ENCODE peak calls at places on chromosome X, in eight cellular contexts. T is midbrain, F is skeletal muscle cell, O is mesothelial cell of epicardium, I is breast epithelium, C is memory B cell, U is AG04449, Z is HEK293T. L is an unnamed sample.
A peak's percentile ranks its signal among the peaks of the same experiment; 100 is the strongest.

GRCh38 chrX:50157545-50158125 is 43.2 kb downstream of the AKAP4 start:
- DNase-seq in T (no peak), F (no peak), O (no peak), I (no peak), C (no peak), U (no peak), Z (no peak), L (no peak)

GRCh38 chrX:36950495-36951253 is 57.5 kb upstream of the FAM47C start:
- DNase-seq in T (no peak), F (no peak), O (no peak), I (no peak), C (no peak), U (no peak), Z (no peak), L (no peak)

GRCh38 chrX:115649461-115650063 is 88.6 kb downstream of the PLS3 start:
- DNase-seq in T (no peak), F (no peak), O (no peak), I (no peak), C (no peak), U (no peak), Z (no peak), L (no peak)

GRCh38 chrX:12894074-12894691 is 12.2 kb upstream of the TLR8 start:
- DNase-seq in T (peak; percentile 32), F (no peak), O (peak; percentile 42), I (no peak), C (peak; percentile 26), U (no peak), Z (peak; percentile 34), L (peak; percentile 22)

GRCh38 chrX:120419465-120419864 is 49.6 kb downstream of the LAMP2 start:
- DNase-seq in T (no peak), F (no peak), O (no peak), I (no peak), C (peak; percentile 12), U (no peak), Z (no peak), L (no peak)

GRCh38 chrX:47815901-47816845 is 20.5 kb upstream of the ZNF81 start:
- DNase-seq in T (no peak), F (no peak), O (no peak), I (no peak), C (no peak), U (no peak), Z (no peak), L (no peak)

GRCh38 chrX:115602308-115602707 is 41.3 kb downstream of the PLS3 start:
- DNase-seq in T (no peak), F (no peak), O (no peak), I (no peak), C (no peak), U (no peak), Z (no peak), L (no peak)

GRCh38 chrX:64427787-64428186 is 32.5 kb upstream of the MTMR8 start:
- DNase-seq in T (no peak), F (no peak), O (no peak), I (no peak), C (no peak), U (no peak), Z (no peak), L (no peak)

GRCh38 chrX:40168183-40169015 is 70.6 kb upstream of the BCOR start:
- DNase-seq in T (no peak), F (no peak), O (no peak), I (no peak), C (no peak), U (no peak), Z (no peak), L (no peak)

GRCh38 chrX:6132970-6133369 is 95.7 kb downstream of the NLGN4X start:
- DNase-seq in T (no peak), F (no peak), O (no peak), I (no peak), C (no peak), U (no peak), Z (no peak), L (no peak)

GRCh38 chrX:108735680-108736508 is 469 bp downstream of the IRS4 start:
- DNase-seq in T (no peak), F (no peak), O (no peak), I (no peak), C (no peak), U (no peak), Z (no peak), L (no peak)

GRCh38 chrX:132743086-132743485 is 215.3 kb downstream of the HS6ST2 start:
- DNase-seq in T (no peak), F (no peak), O (no peak), I (no peak), C (no peak), U (no peak), Z (no peak), L (no peak)

GRCh38 chrX:53265771-53266170 is 15.6 kb downstream of the IQSEC2 start:
- DNase-seq in T (no peak), F (no peak), O (no peak), I (no peak), C (no peak), U (no peak), Z (no peak), L (no peak)

GRCh38 chrX:53479295-53479694 is 45.1 kb upstream of the HSD17B10 start:
- DNase-seq in T (no peak), F (no peak), O (no peak), I (no peak), C (no peak), U (no peak), Z (no peak), L (no peak)

GRCh38 chrX:18769812-18770573 is 62.5 kb downstream of the PPEF1 start:
- DNase-seq in T (no peak), F (no peak), O (no peak), I (no peak), C (no peak), U (no peak), Z (no peak), L (no peak)

GRCh38 chrX:72297953-72298730 is 7.6 kb downstream of the CITED1 start:
- DNase-seq in T (no peak), F (no peak), O (no peak), I (no peak), C (no peak), U (no peak), Z (peak; percentile 57), L (no peak)